ENCODE peak calls at places on chromosomes 4 and X, in nine cellular contexts. K is CD8-positive, alpha-beta T cell; C is endothelial cell; J is OCI-LY7; S is neural crest cell; P is HCT116; R is AG10803; Q is GM10248; O is psoas muscle. X is an unnamed sample.

GRCh38 chr4:156898373-156899117 is 73.1 kb downstream of the PDGFC start:
- DNase-seq in S (no peak), C (no peak), J (no peak), Q (no peak), K (no peak), R (peak), P (no peak), O (no peak), X (no peak)

GRCh38 chr4:132169660-132170059 is 979.4 kb upstream of the PCDH10 start:
- DNase-seq in O (no peak), R (no peak), J (no peak), C (no peak), P (no peak), K (peak), S (no peak), Q (no peak), X (no peak)

GRCh38 chr4:153594208-153594607 is 89.9 kb upstream of the TLR2 start:
- DNase-seq in Q (no peak), S (no peak), P (no peak), K (no peak), O (no peak), C (no peak), R (peak), J (no peak), X (no peak)

GRCh38 chr4:152064282-152064681 is 303.5 kb upstream of the GATB start:
- DNase-seq in R (no peak), O (no peak), P (no peak), S (no peak), K (no peak), Q (no peak), J (no peak), C (no peak), X (no peak)

GRCh38 chr4:95410387-95411005 is 138.3 kb downstream of the UNC5C start:
- DNase-seq in R (no peak), K (no peak), J (no peak), C (no peak), P (no peak), O (no peak), Q (no peak), S (peak), X (no peak)

GRCh38 chrX:10074241-10074941 is 82.4 kb upstream of the CLCN4 start:
- DNase-seq in P (no peak), R (no peak), Q (no peak), O (no peak), C (no peak), K (no peak), J (no peak), S (no peak), X (no peak)

GRCh38 chr4:188242041-188242440 is 102.8 kb downstream of the TRIML1 start:
- DNase-seq in P (no peak), C (no peak), R (no peak), J (no peak), K (no peak), S (no peak), Q (no peak), O (no peak), X (no peak)

GRCh38 chr4:68342139-68342538 is 7.8 kb downstream of the YTHDC1 start:
- DNase-seq in C (no peak), K (no peak), Q (no peak), S (no peak), O (no peak), P (no peak), J (no peak), R (peak), X (no peak)

GRCh38 chr4:158936238-158936637 is 166.6 kb upstream of the RAPGEF2 start:
- DNase-seq in O (no peak), K (no peak), C (no peak), S (no peak), J (no peak), R (peak), P (no peak), Q (no peak), X (no peak)

GRCh38 chr4:100189820-100190642 is at the start of gene DDIT4L:
- DNase-seq in O (peak), Q (peak), J (no peak), S (peak), C (peak), K (no peak), R (peak), P (peak), X (peak)

GRCh38 chrX:121579016-121579760 is 531.8 kb downstream of the GLUD2 start:
- DNase-seq in R (peak), C (peak), Q (no peak), S (peak), K (no peak), O (no peak), J (peak), P (peak), X (no peak)

GRCh38 chr4:20687894-20688293 is 12.4 kb upstream of the PACRGL start:
- DNase-seq in C (no peak), R (peak), J (no peak), S (no peak), Q (no peak), K (no peak), O (no peak), P (no peak), X (no peak)

GRCh38 chr4:110631582-110632505 is 9.0 kb upstream of the PITX2 start:
- DNase-seq in O (peak), K (no peak), Q (peak), S (peak), C (peak), P (peak), J (peak), R (peak), X (peak)

GRCh38 chr4:108146819-108147218 is 21.9 kb downstream of the LEF1 start:
- DNase-seq in J (no peak), K (no peak), P (no peak), S (no peak), Q (no peak), O (no peak), C (no peak), R (no peak), X (no peak)

GRCh38 chr4:25567253-25567652 is 88.4 kb upstream of the SLC34A2 start:
- DNase-seq in C (no peak), J (no peak), Q (no peak), S (no peak), P (no peak), K (no peak), R (no peak), O (no peak), X (no peak)

GRCh38 chrX:15663439-15663838 is 1.2 kb downstream of the CLTRN start:
- DNase-seq in J (no peak), P (no peak), K (no peak), S (no peak), R (no peak), C (no peak), Q (no peak), O (no peak), X (no peak)

GRCh38 chrX:101415180-101416130 is 7.4 kb downstream of the HNRNPH2 start:
- DNase-seq in K (no peak), C (peak), P (no peak), J (peak), O (no peak), Q (peak), R (peak), S (peak), X (no peak)

GRCh38 chr4:174256277-174256713 is 27.2 kb downstream of the FBXO8 start:
- DNase-seq in S (no peak), R (peak), P (no peak), O (no peak), J (no peak), Q (no peak), K (no peak), C (no peak), X (no peak)

GRCh38 chr4:56293121-56293520 is 94.2 kb downstream of the AASDH start:
- DNase-seq in O (no peak), C (no peak), R (no peak), Q (no peak), P (no peak), K (no peak), S (no peak), J (no peak), X (no peak)

GRCh38 chr4:153245775-153246174 is 41.5 kb downstream of the TRIM2 start:
- DNase-seq in J (no peak), C (no peak), O (no peak), Q (no peak), S (no peak), P (no peak), R (no peak), K (no peak), X (no peak)

GRCh38 chrX:49627030-49627777 is 28.4 kb downstream of the GAGE1 start:
- DNase-seq in J (no peak), P (peak), C (no peak), K (peak), Q (no peak), R (peak), O (no peak), S (no peak), X (no peak)

GRCh38 chrX:108270739-108271396 is 167.4 kb downstream of the COL4A6 start:
- DNase-seq in P (no peak), O (no peak), Q (no peak), K (no peak), R (peak), S (no peak), C (no peak), J (no peak), X (no peak)

GRCh38 chr4:43882470-43882869 is 566.1 kb downstream of the KCTD8 start:
- DNase-seq in R (no peak), S (no peak), J (no peak), K (no peak), Q (no peak), C (no peak), P (no peak), O (no peak), X (no peak)

GRCh38 chrX:148956352-148956751 is 455.9 kb downstream of the AFF2 start:
- DNase-seq in K (no peak), S (no peak), R (no peak), Q (no peak), C (no peak), O (no peak), P (no peak), J (no peak), X (no peak)

GRCh38 chrX:83759872-83760271 is 101.1 kb upstream of the CYLC1 start:
- DNase-seq in R (peak), S (no peak), P (no peak), O (no peak), Q (peak), J (peak), K (no peak), C (no peak), X (no peak)

GRCh38 chr4:187603093-187603395 is 392.5 kb upstream of the ZFP42 start:
- DNase-seq in J (no peak), O (no peak), K (no peak), S (no peak), P (no peak), C (no peak), R (peak), Q (no peak), X (no peak)

GRCh38 chr4:93416337-93417102 is 412.0 kb upstream of the ATOH1 start:
- DNase-seq in C (no peak), K (no peak), S (no peak), Q (no peak), J (no peak), P (no peak), R (no peak), O (no peak), X (no peak)

GRCh38 chr4:25948051-25948450 is 34.0 kb downstream of the SMIM20 start:
- DNase-seq in P (no peak), Q (no peak), O (no peak), R (no peak), C (no peak), J (no peak), K (no peak), S (no peak), X (no peak)

GRCh38 chrX:151828434-151829080 is 84.1 kb upstream of the MAGEA4 start:
- DNase-seq in Q (no peak), O (no peak), R (no peak), C (no peak), K (no peak), J (no peak), P (no peak), S (no peak), X (no peak)

GRCh38 chrX:118802857-118803256 is 20.8 kb upstream of the ZCCHC12 start:
- DNase-seq in S (no peak), C (no peak), R (peak), P (no peak), O (no peak), Q (no peak), J (no peak), K (no peak), X (no peak)

GRCh38 chr4:2441393-2442174 is 22.8 kb downstream of the CFAP99 start:
- DNase-seq in C (peak), R (peak), J (peak), O (peak), P (peak), S (peak), Q (peak), K (peak), X (peak)

DNA sequence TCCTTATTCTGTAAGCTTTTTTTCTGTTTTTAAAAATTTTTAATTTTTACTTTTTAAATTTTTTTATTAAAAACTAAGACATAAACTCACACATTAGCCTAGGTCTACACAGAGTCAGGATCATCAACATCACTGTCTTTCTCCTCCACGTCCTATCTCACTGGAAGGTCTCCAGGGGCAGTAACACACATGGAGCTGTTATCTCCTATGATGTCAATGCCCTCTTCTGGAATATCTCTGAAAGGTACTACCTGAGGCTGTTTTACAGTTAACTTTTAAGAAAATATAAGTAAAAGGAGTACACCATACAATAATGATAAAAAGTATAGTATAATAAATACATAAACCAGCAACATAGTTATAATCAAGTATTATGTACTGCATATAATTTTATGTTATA is 21.2 kb downstream of the IL15 start:
- DNase-seq in O (no peak), K (no peak), Q (no peak), S (no peak), C (no peak), P (no peak), J (no peak), R (no peak), X (no peak)
- TF ChIP-seq CTCF in O (no peak), K (no peak), Q (no peak), S (no peak), C (no peak), P (no peak), J (no peak), R (no peak), X (no peak)

GRCh38 chrX:1537031-1537715 is at the start of gene P2RY8:
- DNase-seq in J (peak), C (no peak), K (peak), Q (peak), S (no peak), R (peak), P (no peak), O (peak), X (no peak)
- TF ChIP-seq CTCF in J (peak), C (no peak), K (no peak), Q (peak), S (no peak), R (no peak), P (no peak), O (no peak), X (no peak)

GRCh38 chr4:112517911-112518310 is 1.9 kb upstream of the NEUROG2 start:
- DNase-seq in S (no peak), K (no peak), J (no peak), P (no peak), Q (no peak), R (no peak), C (no peak), O (no peak), X (no peak)
- TF ChIP-seq CTCF in S (no peak), K (no peak), J (no peak), P (no peak), Q (no peak), R (no peak), C (no peak), O (no peak), X (no peak)

GRCh38 chr4:92014060-92014459 is 289.7 kb upstream of the GRID2 start:
- DNase-seq in K (no peak), R (no peak), J (no peak), C (no peak), O (no peak), S (no peak), Q (no peak), P (no peak), X (no peak)

DNA sequence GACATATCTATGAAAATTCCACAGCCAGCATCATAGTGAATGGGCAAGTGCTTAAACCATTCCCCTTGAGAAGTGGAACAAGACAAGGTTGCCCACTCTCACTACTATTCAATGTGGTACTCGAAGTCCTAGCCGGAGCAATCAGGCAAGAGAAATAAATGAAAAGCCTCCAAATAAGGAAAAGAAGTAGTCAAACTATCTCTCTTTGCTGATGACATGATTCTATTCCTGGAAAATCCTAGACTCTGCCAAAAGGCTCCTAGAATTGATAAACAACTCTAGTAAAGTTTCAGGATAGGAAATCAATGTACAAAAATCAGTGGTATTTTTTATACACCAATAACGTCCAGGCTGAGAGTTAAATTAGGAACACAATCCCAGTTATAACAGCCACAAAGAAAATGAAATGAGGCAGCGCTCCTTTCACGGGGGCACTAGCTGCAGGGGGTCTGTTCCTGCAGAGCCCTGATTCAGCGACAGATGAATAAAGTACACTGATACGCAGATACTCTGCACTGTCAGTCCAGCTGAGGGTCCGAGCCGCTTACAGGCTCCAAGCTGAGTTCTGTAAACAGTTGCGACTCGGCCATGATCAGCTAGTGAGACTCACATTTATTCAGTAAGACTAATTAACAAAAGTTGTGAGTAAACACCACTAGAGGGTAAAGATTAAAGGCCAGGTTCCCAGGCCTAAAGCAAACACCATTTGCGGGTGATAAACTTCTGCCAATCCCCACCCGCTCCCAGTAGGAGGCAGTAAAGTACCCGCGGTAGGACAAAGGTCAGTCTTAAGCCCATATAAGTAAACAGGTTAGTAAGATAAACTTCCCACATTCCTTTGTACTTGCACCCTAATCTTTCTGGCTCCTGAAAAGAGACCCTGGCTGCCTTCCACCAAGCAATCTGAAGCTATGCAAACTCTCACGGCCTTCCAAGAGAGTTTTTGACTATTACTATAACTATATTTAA is 290.6 kb upstream of the GRID2 start:
- DNase-seq in K (no peak), O (no peak), R (no peak), S (no peak), C (peak), P (no peak), Q (no peak), J (no peak), X (peak)
- TF ChIP-seq CTCF in K (no peak), O (no peak), R (no peak), S (peak), C (peak), P (peak), Q (peak), J (peak), X (peak)

GRCh38 chrX:74492720-74493201 is 71.5 kb downstream of the SLC16A2 start:
- DNase-seq in J (peak), K (no peak), S (peak), P (no peak), C (peak), R (no peak), Q (no peak), O (no peak), X (no peak)
- TF ChIP-seq CTCF in J (no peak), K (no peak), S (peak), P (peak), C (no peak), R (no peak), Q (peak), O (peak), X (peak)

DNA sequence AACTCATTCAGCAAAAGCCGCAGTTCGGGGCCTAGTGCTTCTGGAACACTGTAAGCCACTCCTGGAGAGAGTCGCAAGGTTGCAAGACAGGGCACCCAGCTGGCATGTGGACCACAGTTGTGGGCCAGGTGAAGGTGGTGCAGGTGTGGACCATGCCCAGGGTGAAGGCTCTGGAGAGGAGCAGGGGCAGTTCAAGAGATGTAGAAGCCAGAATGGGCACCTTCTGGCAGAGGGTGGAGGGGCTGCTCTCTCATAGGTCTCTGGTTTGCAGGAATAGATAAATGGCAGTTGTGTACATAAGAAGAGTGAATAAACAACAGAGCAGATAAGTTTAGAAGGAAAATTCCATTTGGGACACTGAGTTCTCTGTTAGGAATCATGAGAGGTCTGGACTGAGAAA is 38.6 kb downstream of the TNIP3 start:
- DNase-seq in P (no peak), Q (no peak), K (no peak), J (no peak), C (no peak), S (no peak), R (no peak), O (no peak), X (no peak)
- TF ChIP-seq CTCF in P (no peak), Q (no peak), K (no peak), J (no peak), C (no peak), S (no peak), R (no peak), O (no peak), X (no peak)

GRCh38 chr4:36823199-36823967 is 421.2 kb upstream of the NWD2 start:
- DNase-seq in K (no peak), S (no peak), C (no peak), J (no peak), P (no peak), R (no peak), Q (no peak), O (no peak), X (no peak)

DNA sequence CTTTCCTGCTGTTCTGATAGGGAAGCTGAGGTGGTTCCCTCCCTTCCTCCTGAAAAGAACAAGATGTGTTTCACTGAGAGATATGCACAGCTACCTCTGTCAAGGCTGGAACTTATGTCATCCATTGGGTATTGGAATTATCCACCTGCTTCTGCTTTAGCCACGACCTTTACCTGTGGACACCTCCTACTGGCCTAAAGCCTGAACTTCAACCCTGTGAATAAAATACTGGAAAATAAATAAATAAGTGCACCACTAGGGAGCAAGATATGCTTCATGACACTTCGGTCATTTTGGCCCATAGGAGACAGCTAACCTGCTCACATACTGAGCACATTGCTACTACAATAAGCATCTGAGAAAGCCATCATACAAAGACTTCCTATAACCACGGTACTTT is 419.9 kb upstream of the NWD2 start:
- DNase-seq in S (no peak), O (no peak), K (no peak), J (peak), R (no peak), P (peak), C (no peak), Q (no peak), X (no peak)
- TF ChIP-seq CTCF in S (peak), O (no peak), K (no peak), J (peak), R (no peak), P (peak), C (peak), Q (no peak), X (no peak)

GRCh38 chrX:131068945-131069719 is 11.0 kb downstream of the ARHGAP36 start:
- DNase-seq in R (peak), C (peak), Q (peak), K (no peak), J (no peak), S (peak), P (peak), O (no peak), X (peak)
- TF ChIP-seq CTCF in R (peak), C (peak), Q (no peak), K (no peak), J (no peak), S (peak), P (peak), O (peak), X (peak)

GRCh38 chrX:97987979-97988378 is 1104.3 kb downstream of the RPA4 start:
- DNase-seq in C (no peak), S (no peak), P (no peak), Q (no peak), O (no peak), J (peak), K (no peak), R (no peak), X (no peak)

DNA sequence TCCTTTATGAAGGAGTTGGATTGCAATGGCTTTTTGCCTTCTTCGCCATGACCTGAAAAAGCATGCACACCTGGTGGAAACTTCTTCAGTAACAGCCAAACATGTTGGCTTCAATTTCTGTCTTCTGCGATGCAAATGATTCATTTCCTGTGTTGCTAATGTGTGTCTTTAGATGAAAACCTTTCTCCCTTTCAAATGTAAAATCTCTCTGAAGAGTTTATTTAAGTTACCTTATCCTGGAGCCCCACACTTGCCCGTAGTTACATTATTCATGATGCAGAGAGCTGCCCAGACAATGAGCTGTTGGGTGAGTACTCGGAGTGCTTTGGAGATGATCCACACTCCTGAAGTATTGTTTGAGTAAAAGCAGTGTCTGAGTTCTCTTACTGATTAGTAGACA is 1100.9 kb downstream of the RPA4 start:
- DNase-seq in K (no peak), J (peak), O (no peak), Q (no peak), P (no peak), R (no peak), S (no peak), C (no peak), X (no peak)
- TF ChIP-seq CTCF in K (no peak), J (no peak), O (no peak), Q (no peak), P (no peak), R (no peak), S (no peak), C (no peak), X (no peak)